ENCODE peak calls at places on chromosomes 1 and 21, in four cellular contexts. Z is activated naive CD4-positive, alpha-beta T cell; D is neural progenitor cell; H is NCI-H1417 treated with DMSO at 0.1 percent for 48 hours. C is an unnamed sample.

GRCh38 chr1:63671514-63671913 is 78.3 kb downstream of the PGM1 start:
- DNase-seq in D (no peak), Z (no peak), H (no peak), C (no peak)

GRCh38 chr1:43975249-43975961 is 645 bp downstream of the ATP6V0B start:
- DNase-seq in D (peak; percentile 59), H (no peak), Z (no peak), C (no peak)

GRCh38 chr1:225888289-225888897 is 553 bp downstream of the LEFTY1 start:
- DNase-seq in H (no peak), D (no peak), Z (no peak), C (no peak)

GRCh38 chr1:53359225-53359933 is 31.5 kb upstream of the LRP8 start:
- DNase-seq in H (no peak), D (no peak), Z (no peak), C (no peak)

GRCh38 chr1:177209357-177209756 is 38.6 kb downstream of the BRINP2 start:
- DNase-seq in H (peak; percentile 77), Z (no peak), D (peak; percentile 28), C (peak; percentile 30)

GRCh38 chr1:224874775-224875174 is 54.7 kb upstream of the DNAH14 start:
- DNase-seq in D (peak; percentile 17), H (no peak), Z (no peak), C (no peak)

GRCh38 chr1:208235356-208235982 is 8.7 kb downstream of the PLXNA2 start:
- DNase-seq in D (no peak), Z (no peak), H (no peak), C (no peak)

GRCh38 chr1:1782399-1783221 is 4.3 kb upstream of the NADK start:
- DNase-seq in D (peak; percentile 35), H (no peak), Z (no peak), C (no peak)

GRCh38 chr1:28582248-28582615 is 9.8 kb upstream of the RAB42 start:
- DNase-seq in Z (no peak), D (peak; percentile 27), H (no peak), C (no peak)

GRCh38 chr1:55679971-55680370 is 464.8 kb upstream of the USP24 start:
- DNase-seq in H (no peak), Z (no peak), D (no peak), C (no peak)

GRCh38 chr1:147341246-147341645 is 98.8 kb downstream of the CHD1L start:
- DNase-seq in D (no peak), Z (no peak), H (no peak), C (no peak)

GRCh38 chr1:35570589-35571137 is 2.5 kb upstream of the TFAP2E start:
- DNase-seq in D (no peak), Z (no peak), H (no peak), C (no peak)

GRCh38 chr21:36183144-36183795 is 26.6 kb downstream of the DOP1B start:
- DNase-seq in Z (no peak), H (no peak), D (no peak), C (no peak)

GRCh38 chr1:27430903-27431653 is 38.7 kb downstream of the GPR3 start:
- DNase-seq in H (no peak), D (no peak), Z (no peak), C (peak; percentile 16)

GRCh38 chr1:916173-917075 is 7.3 kb upstream of the SAMD11 start:
- DNase-seq in Z (no peak), H (no peak), D (no peak), C (no peak)

GRCh38 chr1:48080343-48081255 is 83.4 kb upstream of the TRABD2B start:
- DNase-seq in D (no peak), Z (no peak), H (no peak), C (no peak)

GRCh38 chr1:30242178-30242577 is 481.2 kb downstream of the MATN1 start:
- DNase-seq in H (no peak), Z (no peak), D (no peak), C (no peak)

GRCh38 chr1:34983700-34984355 is 1.3 kb downstream of the TMEM35B start:
- DNase-seq in D (peak; percentile 28), H (no peak), Z (no peak), C (no peak)

GRCh38 chr1:109134423-109134822 is 20.5 kb downstream of the ELAPOR1 start:
- DNase-seq in H (no peak), Z (no peak), D (no peak), C (no peak)

GRCh38 chr1:3287656-3288160 is 166.8 kb upstream of the ARHGEF16 start:
- DNase-seq in D (no peak), Z (no peak), H (no peak), C (no peak)

GRCh38 chr1:36199934-36200741 is 24.1 kb upstream of the THRAP3 start:
- DNase-seq in H (no peak), Z (no peak), D (no peak), C (peak; percentile 19)

GRCh38 chr21:34807881-34808568 is 139.2 kb downstream of the CLIC6 start:
- DNase-seq in H (no peak), D (no peak), Z (peak; percentile 14), C (no peak)

GRCh38 chr21:22536511-22536910 is 1538.3 kb downstream of the NCAM2 start:
- DNase-seq in Z (no peak), H (no peak), D (no peak), C (no peak)

GRCh38 chr1:246139745-246140182 is 367.3 kb downstream of the SMYD3 start:
- DNase-seq in H (no peak), Z (no peak), D (no peak), C (no peak)

GRCh38 chr1:246417152-246417812 is 89.8 kb downstream of the SMYD3 start:
- DNase-seq in Z (no peak), D (no peak), H (no peak), C (no peak)

GRCh38 chr1:214451591-214451990 is 99.8 kb downstream of the PTPN14 start:
- DNase-seq in Z (no peak), D (no peak), H (no peak), C (no peak)

GRCh38 chr21:41612674-41613250 is 104.8 kb upstream of the TMPRSS2 start:
- DNase-seq in H (no peak), Z (no peak), D (peak; percentile 84), C (peak; percentile 66)

GRCh38 chr1:23548704-23549143 is 10.6 kb downstream of the ID3 start:
- DNase-seq in D (no peak), Z (no peak), H (no peak), C (no peak)

GRCh38 chr1:227764019-227764391 is 28.8 kb downstream of the SNAP47 start:
- DNase-seq in Z (no peak), D (no peak), H (no peak), C (no peak)

GRCh38 chr21:41163086-41163485 is 4.9 kb upstream of the BACE2 start:
- DNase-seq in H (no peak), D (no peak), Z (no peak), C (no peak)

GRCh38 chr1:218351617-218352438 is 6.7 kb downstream of the TGFB2 start:
- DNase-seq in D (peak; percentile 46), H (no peak), Z (no peak), C (no peak)

C was measured in anterior cingulate cortex.